ENCODE peak calls at places on chromosomes 5 and 9, in six cellular contexts. J is mesendoderm; F is SK-N-SH; H is CD4-positive, alpha-beta memory T cell; M is astrocyte of the cerebellum; D is CD8-positive, alpha-beta T cell. O is an unnamed sample.

GRCh38 chr9:18368206-18368605 is 105.7 kb upstream of the ADAMTSL1 start:
- DNase-seq in F (no peak), D (no peak), M (no peak), J (no peak), H (no peak), O (no peak)

GRCh38 chr5:80093796-80094195 is 58.6 kb downstream of the THBS4 start:
- DNase-seq in M (no peak), F (no peak), J (peak), H (no peak), D (no peak), O (no peak)

GRCh38 chr5:75668988-75669760 is 48.1 kb downstream of the POC5 start:
- DNase-seq in F (no peak), M (no peak), H (no peak), J (peak), D (peak), O (no peak)

GRCh38 chr5:143386725-143387124 is 16.8 kb downstream of the NR3C1 start:
- DNase-seq in M (peak), D (no peak), J (no peak), F (no peak), H (no peak), O (no peak)

GRCh38 chr5:178247481-178248456 is 15.2 kb upstream of the PHYKPL start:
- DNase-seq in M (no peak), H (no peak), F (peak), D (peak), J (no peak), O (no peak)

GRCh38 chr5:77292026-77292757 is 81.7 kb downstream of the PDE8B start:
- DNase-seq in J (no peak), D (no peak), M (peak), H (no peak), F (no peak), O (no peak)

GRCh38 chr5:45410304-45410995 is 285.7 kb downstream of the HCN1 start:
- DNase-seq in M (no peak), F (no peak), D (no peak), H (no peak), J (peak), O (peak)

GRCh38 chr9:76699966-76700365 is 64.3 kb upstream of the PCA3 start:
- DNase-seq in D (no peak), F (no peak), H (no peak), M (peak), J (no peak), O (peak)

GRCh38 chr9:34576943-34577634 is 12.4 kb downstream of the CNTFR start:
- DNase-seq in M (no peak), J (peak), H (no peak), F (peak), D (no peak), O (no peak)

GRCh38 chr5:6729400-6730310 is 16.4 kb downstream of the TENT4A start:
- DNase-seq in M (no peak), F (no peak), D (peak), J (no peak), H (peak), O (no peak)

GRCh38 chr5:91420879-91421278 is 37.8 kb upstream of the ARRDC3 start:
- DNase-seq in J (peak), F (no peak), D (no peak), M (no peak), H (no peak), O (no peak)

GRCh38 chr5:135126688-135127603 is 92.9 kb upstream of the PITX1 start:
- DNase-seq in F (peak), M (no peak), J (no peak), H (no peak), D (no peak), O (no peak)

GRCh38 chr9:102841376-102841775 is 153.8 kb upstream of the CYLC2 start:
- DNase-seq in H (no peak), D (no peak), F (no peak), M (no peak), J (no peak), O (no peak)

GRCh38 chr5:78008356-78008967 is 232.3 kb upstream of the TBCA start:
- DNase-seq in F (peak), M (no peak), H (no peak), D (no peak), J (peak), O (no peak)

GRCh38 chr5:136153581-136154236 is 21.1 kb downstream of the SMAD5 start:
- DNase-seq in M (no peak), F (no peak), H (no peak), J (no peak), D (no peak), O (no peak)
- H3K4me3 ChIP-seq in M (no peak), F (no peak), H (no peak), J (no peak), D (no peak), O (no peak)

DNA sequence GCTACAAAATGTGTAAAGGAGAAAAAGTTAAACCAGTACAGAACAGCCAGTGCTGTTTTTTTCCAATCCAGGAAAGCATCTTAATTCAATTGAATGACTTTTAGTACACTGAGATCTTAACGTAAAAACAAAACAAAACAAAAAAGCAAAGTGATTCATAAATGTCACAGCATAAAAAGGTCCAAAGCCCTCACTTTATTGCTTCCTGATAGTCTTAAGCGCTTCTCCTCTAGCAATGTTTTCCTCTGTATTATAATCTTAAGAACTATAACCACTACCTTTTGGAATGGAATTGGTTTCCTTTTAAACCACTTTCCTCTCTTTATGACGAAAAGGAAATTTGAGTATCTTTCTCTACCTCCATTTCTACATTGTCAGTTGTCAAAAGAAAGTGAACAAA is 91.4 kb downstream of the SEMA5A start:
- DNase-seq in F (no peak), H (no peak), D (no peak), J (no peak), M (no peak), O (no peak)
- H3K4me3 ChIP-seq in F (no peak), H (no peak), D (no peak), J (no peak), M (no peak), O (no peak)

GRCh38 chr5:150409638-150410523 is 2.8 kb downstream of the CD74 start:
- DNase-seq in H (peak), F (peak), M (peak), J (peak), D (peak), O (peak)
- H3K4me3 ChIP-seq in H (peak), F (no peak), M (no peak), J (no peak), D (peak), O (peak)

GRCh38 chr5:113989278-113989912 is 372.5 kb upstream of the KCNN2 start:
- DNase-seq in H (no peak), F (no peak), D (no peak), J (no peak), M (no peak), O (no peak)
- H3K4me3 ChIP-seq in H (no peak), F (peak), D (no peak), J (no peak), M (no peak), O (no peak)

DNA sequence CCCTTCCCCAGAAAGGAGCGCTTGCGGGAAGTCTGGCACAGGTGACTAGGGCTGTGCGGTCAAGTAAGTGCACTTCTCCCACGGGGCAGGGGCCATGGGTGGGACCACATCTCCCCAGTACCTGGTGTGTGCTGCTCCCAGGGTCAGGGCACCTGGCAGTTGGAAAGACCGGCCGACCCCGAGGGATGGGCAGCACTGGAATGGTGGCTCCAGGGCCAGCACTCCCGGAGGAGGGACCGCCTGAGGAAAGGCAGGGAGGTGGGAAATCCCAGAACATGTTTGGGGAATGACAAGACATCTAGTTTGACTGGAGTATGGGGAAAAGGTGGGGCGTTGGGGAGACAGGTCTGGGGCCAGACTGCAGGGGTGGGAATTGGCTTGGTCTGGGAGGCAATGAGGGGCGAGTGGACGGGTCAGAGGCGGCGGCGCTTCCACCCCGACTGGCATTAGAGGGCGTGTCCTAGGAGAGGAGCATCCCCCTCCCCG is 699 bp upstream of the GLIPR2 start:
- DNase-seq in D (no peak), H (no peak), J (peak), F (no peak), M (no peak), O (no peak)
- H3K4me3 ChIP-seq in D (peak), H (no peak), J (peak), F (peak), M (peak), O (peak)

GRCh38 chr5:157934600-157934999 is 75.7 kb upstream of the CLINT1 start:
- DNase-seq in M (no peak), H (no peak), F (no peak), J (no peak), D (no peak), O (no peak)
- H3K4me3 ChIP-seq in M (no peak), H (no peak), F (no peak), J (no peak), D (no peak), O (no peak)

GRCh38 chr9:132077881-132078280 is 1.8 kb downstream of the MED27 start:
- DNase-seq in M (no peak), D (no peak), F (no peak), H (no peak), J (no peak), O (no peak)
- H3K4me3 ChIP-seq in M (peak), D (no peak), F (peak), H (no peak), J (no peak), O (no peak)

DNA sequence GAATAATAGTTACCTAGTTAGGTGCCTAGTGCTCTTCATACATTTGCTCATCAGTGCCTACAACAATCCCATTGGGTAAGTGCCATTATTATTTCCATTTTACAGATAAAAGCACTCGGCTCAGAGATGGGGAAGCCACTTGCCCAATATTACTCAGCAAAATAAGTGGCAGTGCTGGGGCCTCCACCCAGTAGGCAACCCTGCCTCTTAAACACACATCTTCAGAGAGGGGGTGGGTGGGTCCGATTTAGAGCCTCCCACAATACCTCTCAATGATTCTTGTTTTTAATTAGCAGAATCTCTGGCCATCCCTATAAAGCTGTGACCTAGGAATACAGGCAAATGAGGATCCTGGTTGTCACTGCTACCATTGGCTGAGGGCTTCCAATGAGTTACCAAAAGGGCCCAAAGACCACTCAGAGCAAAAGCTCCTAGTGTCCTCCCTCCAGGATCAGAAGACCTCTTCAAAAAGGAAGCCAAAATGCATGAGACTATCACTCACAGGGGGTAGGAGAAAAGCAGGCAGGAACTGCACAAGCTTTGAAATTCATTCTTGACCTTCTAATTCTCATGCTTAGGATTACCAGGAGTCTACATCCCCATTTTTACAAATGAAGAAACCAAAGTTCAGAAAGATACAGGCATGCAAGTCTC is 36.1 kb upstream of the UBE2D2 start:
- DNase-seq in J (no peak), H (no peak), D (no peak), M (no peak), F (no peak), O (no peak)
- H3K4me3 ChIP-seq in J (no peak), H (no peak), D (no peak), M (no peak), F (no peak), O (no peak)

GRCh38 chr5:74338101-74338388 is 302.5 kb downstream of the ENC1 start:
- DNase-seq in J (no peak), H (no peak), M (no peak), F (no peak), D (no peak), O (no peak)

GRCh38 chr5:74340476-74340875 is 300.1 kb downstream of the ENC1 start:
- DNase-seq in D (no peak), H (no peak), F (no peak), J (no peak), M (no peak), O (no peak)

GRCh38 chr5:74342189-74342588 is 298.3 kb downstream of the ENC1 start:
- DNase-seq in M (no peak), H (no peak), F (no peak), D (no peak), J (no peak), O (no peak)

GRCh38 chr5:74341221-74341620 is 299.3 kb downstream of the ENC1 start:
- DNase-seq in F (no peak), M (no peak), J (peak), H (no peak), D (no peak), O (no peak)

DNA sequence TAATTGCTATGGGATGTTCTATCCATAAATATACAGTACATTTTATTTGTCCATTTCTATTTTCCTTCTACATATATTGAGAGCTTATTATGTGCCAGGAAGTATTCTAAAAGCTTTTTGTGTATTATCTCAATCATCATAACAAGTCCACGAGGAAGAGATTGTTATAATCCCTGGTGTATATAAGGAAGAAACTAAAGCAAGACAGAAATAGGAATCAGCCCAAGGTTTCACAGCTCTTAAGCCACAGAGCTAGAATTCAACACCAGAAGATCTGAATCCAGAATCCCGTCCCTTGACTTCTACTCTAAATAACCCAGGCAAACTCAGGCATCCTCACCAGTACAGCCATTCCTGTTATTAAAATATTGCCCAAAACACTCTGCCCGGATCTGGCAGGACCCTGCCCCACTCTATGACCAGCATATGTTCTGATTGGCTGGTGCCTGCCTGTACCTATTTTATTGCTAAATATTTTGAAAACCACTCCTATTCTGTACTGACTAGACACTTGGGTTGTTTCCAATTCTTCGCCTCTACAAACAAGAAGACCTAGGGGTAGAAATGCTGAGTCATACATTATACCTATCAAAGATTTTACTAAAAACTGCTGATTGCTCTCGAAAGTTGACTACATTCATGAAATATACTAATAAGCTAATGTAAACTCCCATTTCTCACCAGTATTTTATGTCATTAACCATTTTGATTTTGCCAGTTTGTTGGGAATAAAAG is 297.4 kb downstream of the ENC1 start:
- DNase-seq in F (no peak), M (no peak), H (no peak), J (no peak), D (no peak), O (peak)
- H3K4me3 ChIP-seq in F (no peak), M (no peak), H (no peak), J (no peak), D (no peak), O (no peak)

GRCh38 chr5:148385094-148385493 is 1.3 kb downstream of the FBXO38 start:
- DNase-seq in J (no peak), D (no peak), H (no peak), F (no peak), M (no peak), O (no peak)
- H3K4me3 ChIP-seq in J (no peak), D (peak), H (no peak), F (peak), M (peak), O (peak)

O was measured in retinal pigment epithelial cell.